ENCODE peak calls at places on chromosome X, in six cellular contexts. J is IMR-90, E is neural progenitor cell, F is cardiac muscle cell, P is fibroblast of lung, R is GM23338. C is an unnamed sample.

GRCh38 chrX:4382273-4382672 is 668.8 kb upstream of the PRKX start:
- DNase-seq in J (no peak), E (no peak), F (no peak), P (no peak), R (peak; percentile 55), C (no peak)

GRCh38 chrX:40091691-40092421 is 5.9 kb downstream of the BCOR start:
- DNase-seq in J (no peak), E (peak; percentile 77), F (no peak), P (no peak), R (no peak), C (no peak)

GRCh38 chrX:68648960-68649359 is 1.5 kb downstream of the STARD8 start:
- DNase-seq in J (peak; percentile 26), E (peak; percentile 66), F (peak; percentile 39), P (peak; percentile 27), R (peak; percentile 77), C (no peak)

GRCh38 chrX:19972984-19973383 is 17.9 kb downstream of the BCLAF3 start:
- DNase-seq in J (no peak), E (no peak), F (no peak), P (no peak), R (no peak), C (no peak)

GRCh38 chrX:108712886-108713285 is 23.5 kb downstream of the IRS4 start:
- DNase-seq in J (no peak), E (no peak), F (no peak), P (no peak), R (no peak), C (no peak)

GRCh38 chrX:42175843-42176242 is 252.5 kb upstream of the CASK start:
- DNase-seq in J (no peak), E (no peak), F (no peak), P (no peak), R (no peak), C (no peak)

GRCh38 chrX:105610401-105610800 is 211.9 kb upstream of the NRK start:
- DNase-seq in J (no peak), E (no peak), F (no peak), P (no peak), R (no peak), C (no peak)

GRCh38 chrX:101449279-101449678 is 36.0 kb upstream of the ARMCX4 start:
- DNase-seq in J (no peak), E (no peak), F (no peak), P (no peak), R (no peak), C (no peak)

GRCh38 chrX:40172980-40173661 is 75.4 kb upstream of the BCOR start:
- DNase-seq in J (no peak), E (no peak), F (no peak), P (no peak), R (no peak), C (peak; percentile 18)

GRCh38 chrX:3262906-3263305 is 83.5 kb downstream of the MXRA5 start:
- DNase-seq in J (peak; percentile 90), E (no peak), F (no peak), P (peak; percentile 93), R (no peak), C (no peak)

GRCh38 chrX:137431693-137432488 is 134.0 kb upstream of the ZIC3 start:
- DNase-seq in J (no peak), E (peak; percentile 70), F (peak; percentile 38), P (no peak), R (peak; percentile 82), C (no peak)
- TF ChIP-seq CTCF in J (no peak), E (no peak), F (no peak), P (no peak), R (no peak), C (no peak)

GRCh38 chrX:114582698-114583395 is 1.0 kb upstream of the HTR2C start:
- DNase-seq in J (no peak), E (peak; percentile 58), F (peak; percentile 9), P (no peak), R (peak; percentile 52), C (no peak)

GRCh38 chrX:114584434-114584943 is 603 bp downstream of the HTR2C start:
- DNase-seq in J (no peak), E (peak; percentile 79), F (peak; percentile 73), P (no peak), R (peak; percentile 63), C (no peak)

GRCh38 chrX:114582264-114582632 is 1.6 kb upstream of the HTR2C start:
- DNase-seq in J (no peak), E (peak; percentile 7), F (no peak), P (no peak), R (no peak), C (no peak)

GRCh38 chrX:114584983-114585842 is 1.3 kb downstream of the HTR2C start:
- DNase-seq in J (no peak), E (peak; percentile 55), F (no peak), P (no peak), R (peak; percentile 29), C (no peak)

DNA sequence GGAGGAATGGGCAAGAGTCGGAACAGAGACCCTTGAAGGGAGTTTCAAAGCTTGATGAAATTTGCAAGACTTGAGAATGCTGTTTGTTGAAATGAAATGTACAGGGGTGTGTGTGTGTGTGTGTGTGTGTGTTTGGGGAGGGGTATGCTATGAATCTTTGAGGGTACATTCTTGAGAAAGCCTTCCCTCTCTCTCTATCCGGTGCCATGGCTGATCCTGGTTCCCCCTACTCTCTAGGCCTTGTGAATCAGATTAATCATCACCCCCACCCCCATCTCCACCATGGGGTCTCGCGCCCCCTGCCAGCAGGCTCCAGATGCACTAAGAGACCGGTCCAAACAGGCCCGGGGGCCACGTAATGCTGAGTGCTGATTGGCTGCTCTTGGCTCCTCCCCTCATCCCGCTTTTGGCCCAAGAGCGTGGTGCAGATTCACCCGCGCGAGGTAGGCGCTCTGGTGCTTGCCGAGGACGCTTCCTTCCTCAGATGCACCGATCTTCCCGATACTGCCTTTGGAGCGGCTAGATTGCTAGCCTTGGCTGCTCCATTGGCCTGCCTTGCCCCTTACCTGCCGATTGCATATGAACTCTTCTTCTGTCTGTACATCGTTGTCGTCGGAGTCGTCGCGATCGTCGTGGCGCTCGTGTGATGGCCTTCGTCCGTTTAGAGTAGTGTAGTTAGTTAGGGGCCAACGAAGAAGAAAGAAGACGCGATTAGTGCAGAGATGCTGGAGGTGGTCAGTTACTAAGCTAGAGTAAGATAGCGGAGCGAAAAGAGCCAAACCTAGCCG is at the start of gene HTR2C:
- DNase-seq in J (no peak), E (peak; percentile 45), F (no peak), P (no peak), R (peak; percentile 66), C (no peak)
- H3K4me3 ChIP-seq in J (no peak within 1 kb of the TSS), E (peak within 1 kb of the TSS; percentile 65), F (peak within 1 kb of the TSS; percentile 49), P (no peak within 1 kb of the TSS), R (peak within 1 kb of the TSS; percentile 60), C (no peak within 1 kb of the TSS)

GRCh38 chrX:120456973-120457372 is 12.1 kb downstream of the LAMP2 start:
- DNase-seq in J (peak; percentile 21), E (no peak), F (no peak), P (peak; percentile 73), R (no peak), C (no peak)
- H3K27ac ChIP-seq in J (no peak overlapping the region), E (no peak overlapping the region), F (no peak overlapping the region), P (no peak overlapping the region), R (no peak overlapping the region), C (no peak overlapping the region)

DNA sequence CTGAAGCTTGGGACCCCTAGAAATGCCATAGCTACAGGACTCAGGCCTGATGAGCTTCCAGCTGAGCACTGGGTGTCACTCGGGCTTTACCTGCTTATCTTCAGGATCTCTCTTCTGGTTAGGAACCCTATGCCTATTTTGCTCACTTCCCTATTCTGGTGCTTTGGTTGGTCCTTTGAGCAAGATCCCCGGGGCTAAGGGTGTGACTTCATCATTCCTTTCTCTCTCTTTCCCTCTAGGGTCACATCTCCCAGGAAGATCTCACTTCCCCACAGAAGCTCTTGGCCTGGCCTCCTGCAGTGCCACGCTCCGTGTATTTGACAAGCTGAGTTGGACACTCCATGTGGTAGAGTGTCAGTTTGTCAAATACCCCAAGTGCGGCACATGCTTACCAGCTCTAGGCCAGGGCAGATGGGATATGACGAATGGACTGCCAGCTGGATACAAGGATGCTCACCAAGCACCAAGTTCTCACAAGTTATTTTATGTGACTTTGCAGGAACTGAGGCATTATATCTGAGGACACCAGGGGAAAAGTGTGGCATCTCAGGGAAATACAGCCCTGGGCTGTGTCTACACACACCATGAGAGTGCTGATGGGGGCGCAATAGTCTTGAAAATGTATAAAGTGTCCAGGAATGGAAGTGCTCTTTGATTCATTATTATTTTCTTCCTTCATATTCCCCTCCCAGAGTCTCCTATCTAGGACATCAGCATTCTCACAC is 21.1 kb downstream of the VSIG4 start:
- DNase-seq in J (no peak), E (no peak), F (no peak), P (no peak), R (no peak), C (no peak)
- TF ChIP-seq CTCF in J (no peak), E (no peak), F (no peak), P (no peak), R (no peak), C (no peak)

DNA sequence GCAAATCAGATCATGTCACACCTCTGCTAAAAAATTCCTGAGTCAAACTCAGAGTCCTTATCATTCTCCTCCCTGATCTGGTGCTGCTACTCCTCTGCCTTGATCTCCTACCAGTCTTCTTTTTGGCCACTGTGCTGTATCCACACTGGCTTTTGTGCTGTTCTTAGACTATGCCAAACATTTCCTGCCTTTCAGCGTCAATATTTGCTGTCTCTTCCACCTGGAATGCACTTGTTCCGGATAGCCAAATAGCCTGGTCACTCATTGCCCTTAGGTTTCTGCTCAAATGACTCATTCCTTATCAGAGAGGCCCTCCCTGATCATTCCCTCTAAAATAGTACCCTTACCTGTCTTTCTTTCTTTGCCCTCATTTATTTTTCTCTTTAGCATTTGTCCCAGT is 24.4 kb upstream of the RP2 start:
- DNase-seq in J (no peak), E (no peak), F (no peak), P (no peak), R (no peak), C (no peak)
- H3K4me3 ChIP-seq in J (no peak overlapping the region), E (no peak overlapping the region), F (no peak overlapping the region), P (no peak overlapping the region), R (no peak overlapping the region), C (no peak overlapping the region)

GRCh38 chrX:10988653-10989052 is 122.5 kb upstream of the HCCS start:
- DNase-seq in J (no peak), E (no peak), F (no peak), P (no peak), R (no peak), C (no peak)

GRCh38 chrX:10986616-10987015 is 124.5 kb upstream of the HCCS start:
- DNase-seq in J (no peak), E (no peak), F (no peak), P (peak; percentile 33), R (no peak), C (no peak)

GRCh38 chrX:10990418-10990817 is 120.7 kb upstream of the HCCS start:
- DNase-seq in J (no peak), E (no peak), F (no peak), P (no peak), R (no peak), C (no peak)

GRCh38 chrX:10989386-10989785 is 121.7 kb upstream of the HCCS start:
- DNase-seq in J (no peak), E (peak; percentile 18), F (peak; percentile 49), P (peak; percentile 46), R (peak; percentile 28), C (no peak)

GRCh38 chrX:10992110-10992509 is 119.0 kb upstream of the HCCS start:
- DNase-seq in J (no peak), E (no peak), F (no peak), P (no peak), R (no peak), C (no peak)
- H3K27ac ChIP-seq in J (no peak overlapping the region), E (no peak overlapping the region), F (no peak overlapping the region), P (no peak overlapping the region), R (no peak overlapping the region), C (no peak overlapping the region)

GRCh38 chrX:111719426-111720210 is 38.6 kb downstream of the ALG13 start:
- DNase-seq in J (peak; percentile 16), E (no peak), F (no peak), P (peak; percentile 48), R (peak; percentile 2), C (no peak)
- TF ChIP-seq CTCF in J (peak; percentile 32), E (peak; percentile 58), F (peak; percentile 24), P (no peak), R (peak; percentile 28), C (no peak)

GRCh38 chrX:123184858-123185251 is 777 bp downstream of the GRIA3 start:
- DNase-seq in J (no peak), E (peak; percentile 31), F (peak; percentile 38), P (no peak), R (peak; percentile 12), C (peak; percentile 9)
- H3K4me3 ChIP-seq in J (no peak overlapping the region), E (peak overlapping the region; percentile 64), F (peak overlapping the region; percentile 52), P (peak overlapping the region; percentile 18), R (peak overlapping the region; percentile 64), C (peak overlapping the region; percentile 36)